ENCODE peak calls at places on chromosomes 11 and 22, in ten cellular contexts. One of them, this sample, is unnamed.

GRCh38 chr11:67248653-67249052 is 17.6 kb upstream of the GRK2 start:
- DNase-seq in frontal cortex: no peak
- DNase-seq in NCI-H1105 treated with DMSO at 0.1 percent for 48 hours: no peak
- DNase-seq in AG08395: peak; percentile 61
- DNase-seq in HAP-1: no peak
- DNase-seq in HS-5: no peak
- DNase-seq in NT2/D1: no peak
- DNase-seq in H4: no peak
- DNase-seq in stimulated activated CD4-positive, alpha-beta T cell treated with anti-CD3 and anti-CD28 coated beads, Interleukin-2, amount 100 ng/mL, for 48 hours: no peak
- DNase-seq in anterior cingulate cortex: no peak
- DNase-seq in this sample: no peak

GRCh38 chr22:39152024-39152510 is 413 bp downstream of the CBX7 start:
- DNase-seq in frontal cortex: no peak
- DNase-seq in HAP-1: no peak
- DNase-seq in AG08395: no peak
- DNase-seq in stimulated activated CD4-positive, alpha-beta T cell treated with anti-CD3 and anti-CD28 coated beads, Interleukin-2, amount 100 ng/mL, for 48 hours: no peak
- DNase-seq in anterior cingulate cortex: no peak
- DNase-seq in NCI-H1105 treated with DMSO at 0.1 percent for 48 hours: no peak
- DNase-seq in HS-5: no peak
- DNase-seq in NT2/D1: no peak
- DNase-seq in H4: no peak
- DNase-seq in this sample: no peak

GRCh38 chr11:128291043-128291442 is 296.3 kb downstream of the ETS1 start:
- DNase-seq in HAP-1: no peak
- DNase-seq in AG08395: no peak
- DNase-seq in stimulated activated CD4-positive, alpha-beta T cell treated with anti-CD3 and anti-CD28 coated beads, Interleukin-2, amount 100 ng/mL, for 48 hours: no peak
- DNase-seq in H4: no peak
- DNase-seq in NCI-H1105 treated with DMSO at 0.1 percent for 48 hours: no peak
- DNase-seq in HS-5: no peak
- DNase-seq in frontal cortex: no peak
- DNase-seq in anterior cingulate cortex: no peak
- DNase-seq in NT2/D1: no peak
- DNase-seq in this sample: no peak

GRCh38 chr22:41479671-41480396 is 10.9 kb downstream of the ACO2 start:
- DNase-seq in stimulated activated CD4-positive, alpha-beta T cell treated with anti-CD3 and anti-CD28 coated beads, Interleukin-2, amount 100 ng/mL, for 48 hours: no peak
- DNase-seq in anterior cingulate cortex: peak; percentile 93
- DNase-seq in HS-5: no peak
- DNase-seq in H4: no peak
- DNase-seq in AG08395: peak; percentile 47
- DNase-seq in NCI-H1105 treated with DMSO at 0.1 percent for 48 hours: no peak
- DNase-seq in HAP-1: peak; percentile 23
- DNase-seq in NT2/D1: no peak
- DNase-seq in frontal cortex: peak; percentile 17
- DNase-seq in this sample: peak; percentile 18

GRCh38 chr11:123719452-123719851 is 22.0 kb downstream of the ZNF202 start:
- DNase-seq in anterior cingulate cortex: no peak
- DNase-seq in HS-5: peak; percentile 14
- DNase-seq in H4: no peak
- DNase-seq in HAP-1: no peak
- DNase-seq in stimulated activated CD4-positive, alpha-beta T cell treated with anti-CD3 and anti-CD28 coated beads, Interleukin-2, amount 100 ng/mL, for 48 hours: no peak
- DNase-seq in frontal cortex: no peak
- DNase-seq in NCI-H1105 treated with DMSO at 0.1 percent for 48 hours: no peak
- DNase-seq in NT2/D1: no peak
- DNase-seq in AG08395: peak; percentile 25
- DNase-seq in this sample: peak; percentile 73

GRCh38 chr11:58674609-58675008 is 52.1 kb downstream of the CNTF start:
- DNase-seq in frontal cortex: no peak
- DNase-seq in NT2/D1: no peak
- DNase-seq in HS-5: no peak
- DNase-seq in H4: no peak
- DNase-seq in HAP-1: no peak
- DNase-seq in stimulated activated CD4-positive, alpha-beta T cell treated with anti-CD3 and anti-CD28 coated beads, Interleukin-2, amount 100 ng/mL, for 48 hours: no peak
- DNase-seq in NCI-H1105 treated with DMSO at 0.1 percent for 48 hours: peak; percentile 10
- DNase-seq in anterior cingulate cortex: no peak
- DNase-seq in AG08395: no peak
- DNase-seq in this sample: no peak

GRCh38 chr11:62108971-62109391 is 14.8 kb upstream of the INCENP start:
- DNase-seq in HS-5: peak; percentile 33
- DNase-seq in NT2/D1: no peak
- DNase-seq in stimulated activated CD4-positive, alpha-beta T cell treated with anti-CD3 and anti-CD28 coated beads, Interleukin-2, amount 100 ng/mL, for 48 hours: no peak
- DNase-seq in NCI-H1105 treated with DMSO at 0.1 percent for 48 hours: no peak
- DNase-seq in frontal cortex: no peak
- DNase-seq in AG08395: peak; percentile 34
- DNase-seq in HAP-1: no peak
- DNase-seq in H4: no peak
- DNase-seq in anterior cingulate cortex: no peak
- DNase-seq in this sample: no peak

GRCh38 chr11:29251738-29252137 is 765.1 kb downstream of the KCNA4 start:
- DNase-seq in H4: no peak
- DNase-seq in NCI-H1105 treated with DMSO at 0.1 percent for 48 hours: no peak
- DNase-seq in anterior cingulate cortex: no peak
- DNase-seq in NT2/D1: no peak
- DNase-seq in HAP-1: no peak
- DNase-seq in HS-5: no peak
- DNase-seq in AG08395: no peak
- DNase-seq in stimulated activated CD4-positive, alpha-beta T cell treated with anti-CD3 and anti-CD28 coated beads, Interleukin-2, amount 100 ng/mL, for 48 hours: no peak
- DNase-seq in frontal cortex: no peak
- DNase-seq in this sample: no peak

GRCh38 chr11:117998664-117999353 is 12.6 kb downstream of the IL10RA start:
- DNase-seq in NT2/D1: no peak
- DNase-seq in anterior cingulate cortex: no peak
- DNase-seq in frontal cortex: no peak
- DNase-seq in AG08395: no peak
- DNase-seq in HAP-1: no peak
- DNase-seq in NCI-H1105 treated with DMSO at 0.1 percent for 48 hours: no peak
- DNase-seq in H4: no peak
- DNase-seq in HS-5: no peak
- DNase-seq in stimulated activated CD4-positive, alpha-beta T cell treated with anti-CD3 and anti-CD28 coated beads, Interleukin-2, amount 100 ng/mL, for 48 hours: no peak
- DNase-seq in this sample: no peak

GRCh38 chr11:94822080-94822479 is 53.9 kb downstream of the AMOTL1 start:
- DNase-seq in HS-5: no peak
- DNase-seq in HAP-1: no peak
- DNase-seq in stimulated activated CD4-positive, alpha-beta T cell treated with anti-CD3 and anti-CD28 coated beads, Interleukin-2, amount 100 ng/mL, for 48 hours: no peak
- DNase-seq in NCI-H1105 treated with DMSO at 0.1 percent for 48 hours: peak; percentile 9
- DNase-seq in H4: no peak
- DNase-seq in NT2/D1: no peak
- DNase-seq in frontal cortex: no peak
- DNase-seq in AG08395: no peak
- DNase-seq in anterior cingulate cortex: no peak
- DNase-seq in this sample: no peak

GRCh38 chr11:2724653-2725366 is 25.0 kb upstream of the KCNQ1OT1 start:
- DNase-seq in frontal cortex: no peak
- DNase-seq in stimulated activated CD4-positive, alpha-beta T cell treated with anti-CD3 and anti-CD28 coated beads, Interleukin-2, amount 100 ng/mL, for 48 hours: no peak
- DNase-seq in HAP-1: no peak
- DNase-seq in AG08395: no peak
- DNase-seq in NT2/D1: no peak
- DNase-seq in NCI-H1105 treated with DMSO at 0.1 percent for 48 hours: no peak
- DNase-seq in anterior cingulate cortex: no peak
- DNase-seq in HS-5: no peak
- DNase-seq in H4: no peak
- DNase-seq in this sample: no peak

GRCh38 chr11:125481531-125481930 is 14.5 kb downstream of the FEZ1 start:
- DNase-seq in frontal cortex: peak; percentile 31
- DNase-seq in AG08395: no peak
- DNase-seq in anterior cingulate cortex: peak; percentile 64
- DNase-seq in NT2/D1: no peak
- DNase-seq in NCI-H1105 treated with DMSO at 0.1 percent for 48 hours: no peak
- DNase-seq in stimulated activated CD4-positive, alpha-beta T cell treated with anti-CD3 and anti-CD28 coated beads, Interleukin-2, amount 100 ng/mL, for 48 hours: no peak
- DNase-seq in H4: no peak
- DNase-seq in HAP-1: no peak
- DNase-seq in HS-5: no peak
- DNase-seq in this sample: no peak

GRCh38 chr22:39776295-39776694 is 117.3 kb downstream of the ENTHD1 start:
- DNase-seq in stimulated activated CD4-positive, alpha-beta T cell treated with anti-CD3 and anti-CD28 coated beads, Interleukin-2, amount 100 ng/mL, for 48 hours: no peak
- DNase-seq in NT2/D1: no peak
- DNase-seq in NCI-H1105 treated with DMSO at 0.1 percent for 48 hours: no peak
- DNase-seq in HAP-1: no peak
- DNase-seq in frontal cortex: no peak
- DNase-seq in AG08395: no peak
- DNase-seq in HS-5: no peak
- DNase-seq in anterior cingulate cortex: no peak
- DNase-seq in H4: no peak
- DNase-seq in this sample: no peak

GRCh38 chr11:58125469-58125868 is at the start of gene OR9I1:
- DNase-seq in AG08395: no peak
- DNase-seq in stimulated activated CD4-positive, alpha-beta T cell treated with anti-CD3 and anti-CD28 coated beads, Interleukin-2, amount 100 ng/mL, for 48 hours: no peak
- DNase-seq in NT2/D1: no peak
- DNase-seq in anterior cingulate cortex: no peak
- DNase-seq in HAP-1: no peak
- DNase-seq in frontal cortex: no peak
- DNase-seq in HS-5: no peak
- DNase-seq in H4: no peak
- DNase-seq in NCI-H1105 treated with DMSO at 0.1 percent for 48 hours: no peak
- DNase-seq in this sample: no peak

GRCh38 chr11:75167617-75168016 is 16.7 kb downstream of the SLCO2B1 start:
- DNase-seq in frontal cortex: no peak
- DNase-seq in NT2/D1: no peak
- DNase-seq in AG08395: no peak
- DNase-seq in H4: no peak
- DNase-seq in anterior cingulate cortex: no peak
- DNase-seq in HAP-1: no peak
- DNase-seq in HS-5: no peak
- DNase-seq in stimulated activated CD4-positive, alpha-beta T cell treated with anti-CD3 and anti-CD28 coated beads, Interleukin-2, amount 100 ng/mL, for 48 hours: no peak
- DNase-seq in NCI-H1105 treated with DMSO at 0.1 percent for 48 hours: no peak
- DNase-seq in this sample: no peak

GRCh38 chr11:68313574-68314202 is 1.3 kb downstream of the LRP5 start:
- DNase-seq in frontal cortex: no peak
- DNase-seq in H4: no peak
- DNase-seq in HS-5: no peak
- DNase-seq in NT2/D1: no peak
- DNase-seq in anterior cingulate cortex: no peak
- DNase-seq in AG08395: no peak
- DNase-seq in stimulated activated CD4-positive, alpha-beta T cell treated with anti-CD3 and anti-CD28 coated beads, Interleukin-2, amount 100 ng/mL, for 48 hours: no peak
- DNase-seq in HAP-1: peak; percentile 49
- DNase-seq in NCI-H1105 treated with DMSO at 0.1 percent for 48 hours: no peak
- DNase-seq in this sample: peak; percentile 56